ENCODE peak calls at places on chromosomes 11 and 22, in seven cellular contexts. One of them, this sample, is unnamed. For H3K4me1, the result is how much of the 10 kb centered on the place peaks cover.

GRCh38 chr11:82546556-82547162 is 187.0 kb downstream of the FAM181B start:
- DNase-seq in A549: no peak
- DNase-seq in cardiac muscle cell: no peak
- DNase-seq in heart right ventricle: no peak
- DNase-seq in fibroblast of lung: no peak
- DNase-seq in psoas muscle: no peak
- DNase-seq in body of pancreas: no peak
- DNase-seq in this sample: no peak

GRCh38 chr11:10322830-10323792 is 18.2 kb downstream of the ADM start:
- DNase-seq in cardiac muscle cell: peak
- DNase-seq in A549: peak
- DNase-seq in psoas muscle: peak
- DNase-seq in heart right ventricle: no peak
- DNase-seq in body of pancreas: peak
- DNase-seq in fibroblast of lung: peak
- DNase-seq in this sample: no peak

GRCh38 chr11:83294208-83294607 is 8.0 kb upstream of the CCDC90B start:
- DNase-seq in psoas muscle: no peak
- DNase-seq in fibroblast of lung: no peak
- DNase-seq in cardiac muscle cell: no peak
- DNase-seq in A549: no peak
- DNase-seq in body of pancreas: no peak
- DNase-seq in heart right ventricle: no peak
- DNase-seq in this sample: no peak

GRCh38 chr11:33615751-33616150 is 84.9 kb downstream of the C11orf91 start:
- DNase-seq in heart right ventricle: no peak
- DNase-seq in A549: no peak
- DNase-seq in body of pancreas: no peak
- DNase-seq in cardiac muscle cell: no peak
- DNase-seq in fibroblast of lung: no peak
- DNase-seq in psoas muscle: no peak
- DNase-seq in this sample: no peak

GRCh38 chr22:35930933-35931332 is 97.7 kb downstream of the RBFOX2 start:
- DNase-seq in heart right ventricle: no peak
- DNase-seq in fibroblast of lung: peak
- DNase-seq in body of pancreas: peak
- DNase-seq in cardiac muscle cell: peak
- DNase-seq in psoas muscle: no peak
- DNase-seq in A549: peak
- DNase-seq in this sample: no peak

GRCh38 chr11:95330332-95330731 is 99.3 kb upstream of the SESN3 start:
- DNase-seq in heart right ventricle: no peak
- DNase-seq in body of pancreas: no peak
- DNase-seq in fibroblast of lung: no peak
- DNase-seq in psoas muscle: no peak
- DNase-seq in cardiac muscle cell: no peak
- DNase-seq in A549: no peak
- DNase-seq in this sample: no peak

GRCh38 chr22:41578114-41578513 is 11.5 kb downstream of the PMM1 start:
- DNase-seq in heart right ventricle: no peak
- DNase-seq in fibroblast of lung: no peak
- DNase-seq in A549: no peak
- DNase-seq in cardiac muscle cell: no peak
- DNase-seq in psoas muscle: no peak
- DNase-seq in body of pancreas: no peak
- DNase-seq in this sample: no peak

GRCh38 chr22:42022162-42022847 is 23.7 kb downstream of the WBP2NL start:
- DNase-seq in cardiac muscle cell: no peak
- DNase-seq in A549: peak
- DNase-seq in body of pancreas: no peak
- DNase-seq in heart right ventricle: no peak
- DNase-seq in psoas muscle: no peak
- DNase-seq in fibroblast of lung: no peak
- DNase-seq in this sample: no peak

GRCh38 chr22:37267128-37267587 is 15.2 kb upstream of the CYTH4 start:
- DNase-seq in fibroblast of lung: no peak
- DNase-seq in cardiac muscle cell: peak
- DNase-seq in body of pancreas: no peak
- DNase-seq in heart right ventricle: peak
- DNase-seq in psoas muscle: no peak
- DNase-seq in A549: no peak
- DNase-seq in this sample: peak

GRCh38 chr11:77199346-77199745 is 71.3 kb downstream of the MYO7A start:
- DNase-seq in body of pancreas: peak
- DNase-seq in heart right ventricle: no peak
- DNase-seq in psoas muscle: no peak
- DNase-seq in cardiac muscle cell: no peak
- DNase-seq in A549: no peak
- DNase-seq in fibroblast of lung: no peak
- DNase-seq in this sample: no peak

GRCh38 chr22:27270818-27271510 is 530.6 kb downstream of the MN1 start:
- DNase-seq in fibroblast of lung: peak
- DNase-seq in psoas muscle: no peak
- DNase-seq in heart right ventricle: peak
- DNase-seq in A549: no peak
- DNase-seq in cardiac muscle cell: peak
- DNase-seq in body of pancreas: no peak
- DNase-seq in this sample: no peak

GRCh38 chr11:71163371-71163770 is 89.0 kb downstream of the SHANK2 start:
- DNase-seq in body of pancreas: no peak
- DNase-seq in cardiac muscle cell: no peak
- DNase-seq in fibroblast of lung: no peak
- DNase-seq in heart right ventricle: no peak
- DNase-seq in psoas muscle: no peak
- DNase-seq in A549: no peak
- DNase-seq in this sample: no peak

GRCh38 chr11:113176561-113176960 is 137.8 kb upstream of the TTC12 start:
- DNase-seq in cardiac muscle cell: peak
- DNase-seq in fibroblast of lung: peak
- DNase-seq in body of pancreas: no peak
- DNase-seq in heart right ventricle: no peak
- DNase-seq in A549: no peak
- DNase-seq in psoas muscle: no peak
- DNase-seq in this sample: no peak

GRCh38 chr22:31091106-31091975 is 10.2 kb downstream of the SMTN start:
- DNase-seq in body of pancreas: no peak
- DNase-seq in A549: no peak
- DNase-seq in cardiac muscle cell: no peak
- DNase-seq in heart right ventricle: peak
- DNase-seq in psoas muscle: no peak
- DNase-seq in fibroblast of lung: no peak
- DNase-seq in this sample: no peak

DNA sequence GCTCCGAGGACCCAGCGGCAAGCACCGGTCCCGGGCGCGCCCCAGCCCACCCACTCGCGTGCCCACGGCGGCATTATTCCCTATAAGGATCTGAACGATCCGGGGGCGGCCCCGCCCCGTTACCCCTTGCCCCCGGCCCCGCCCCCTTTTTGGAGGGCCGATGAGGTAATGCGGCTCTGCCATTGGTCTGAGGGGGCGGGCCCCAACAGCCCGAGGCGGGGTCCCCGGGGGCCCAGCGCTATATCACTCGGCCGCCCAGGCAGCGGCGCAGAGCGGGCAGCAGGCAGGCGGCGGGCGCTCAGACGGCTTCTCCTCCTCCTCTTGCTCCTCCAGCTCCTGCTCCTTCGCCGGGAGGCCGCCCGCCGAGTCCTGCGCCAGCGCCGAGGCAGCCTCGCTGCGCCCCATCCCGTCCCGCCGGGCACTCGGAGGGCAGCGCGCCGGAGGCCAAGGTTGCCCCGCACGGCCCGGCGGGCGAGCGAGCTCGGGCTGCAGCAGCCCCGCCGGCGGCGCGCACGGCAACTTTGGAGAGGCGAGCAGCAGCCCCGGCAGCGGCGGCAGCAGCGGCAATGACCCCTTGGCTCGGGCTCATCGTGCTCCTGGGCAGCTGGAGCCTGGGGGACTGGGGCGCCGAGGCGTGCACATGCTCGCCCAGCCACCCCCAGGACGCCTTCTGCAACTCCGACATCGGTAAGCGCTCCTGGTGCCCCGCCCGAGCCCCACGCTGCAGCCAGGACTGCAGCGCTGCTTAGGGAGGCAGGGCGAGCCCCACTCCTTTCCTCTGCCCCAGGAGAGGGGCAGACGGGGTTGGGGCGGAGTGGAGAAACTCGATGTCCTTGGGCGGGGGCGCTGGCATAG is at the start of gene TIMP3:
- DNase-seq in A549: peak
- DNase-seq in body of pancreas: peak
- DNase-seq in heart right ventricle: peak
- DNase-seq in fibroblast of lung: peak
- DNase-seq in cardiac muscle cell: peak
- DNase-seq in psoas muscle: peak
- DNase-seq in this sample: no peak
- H3K4me3 ChIP-seq in A549: peak
- H3K4me3 ChIP-seq in body of pancreas: no peak
- H3K4me3 ChIP-seq in heart right ventricle: peak
- H3K4me3 ChIP-seq in fibroblast of lung: peak
- H3K4me3 ChIP-seq in cardiac muscle cell: peak
- H3K4me3 ChIP-seq in psoas muscle: peak
- H3K4me3 ChIP-seq in this sample: no peak

DNA sequence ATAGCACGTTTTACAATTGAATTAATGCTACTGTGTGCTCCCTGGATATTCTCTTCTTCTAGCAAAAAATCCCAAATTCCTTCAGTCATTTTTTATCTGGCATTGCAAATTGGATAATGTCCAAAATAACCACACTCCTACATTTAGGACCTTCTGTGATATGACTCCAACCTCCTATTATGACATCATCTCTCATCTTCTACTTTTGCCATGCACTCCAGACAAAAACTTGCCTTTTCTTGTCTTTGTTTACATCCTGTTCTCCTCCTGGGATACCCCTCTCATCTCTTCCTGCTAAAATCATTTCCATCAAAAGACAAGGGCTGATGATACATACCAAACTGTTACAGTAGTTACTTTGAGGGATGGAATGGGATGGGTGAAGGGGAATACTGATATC is 20.6 kb upstream of the TMEM218 start:
- DNase-seq in psoas muscle: no peak
- DNase-seq in body of pancreas: no peak
- DNase-seq in fibroblast of lung: peak
- DNase-seq in heart right ventricle: no peak
- DNase-seq in cardiac muscle cell: peak
- DNase-seq in A549: no peak
- DNase-seq in this sample: no peak
- TF ChIP-seq CTCF in psoas muscle: no peak
- TF ChIP-seq CTCF in body of pancreas: no peak
- TF ChIP-seq CTCF in fibroblast of lung: no peak
- TF ChIP-seq CTCF in heart right ventricle: no peak
- TF ChIP-seq CTCF in cardiac muscle cell: no peak
- TF ChIP-seq CTCF in A549: no peak
- TF ChIP-seq CTCF in this sample: no peak

GRCh38 chr11:72807789-72808188 is 6.4 kb upstream of the ATG16L2 start:
- DNase-seq in heart right ventricle: no peak
- DNase-seq in psoas muscle: no peak
- DNase-seq in cardiac muscle cell: no peak
- DNase-seq in A549: no peak
- DNase-seq in fibroblast of lung: no peak
- DNase-seq in body of pancreas: no peak
- DNase-seq in this sample: no peak

GRCh38 chr11:72812604-72812967 is 1.6 kb upstream of the ATG16L2 start:
- DNase-seq in heart right ventricle: no peak
- DNase-seq in psoas muscle: no peak
- DNase-seq in cardiac muscle cell: no peak
- DNase-seq in fibroblast of lung: no peak
- DNase-seq in body of pancreas: no peak
- DNase-seq in A549: peak
- DNase-seq in this sample: no peak

GRCh38 chr11:72805214-72805613 is 9.0 kb upstream of the ATG16L2 start:
- DNase-seq in A549: no peak
- DNase-seq in psoas muscle: no peak
- DNase-seq in cardiac muscle cell: no peak
- DNase-seq in body of pancreas: no peak
- DNase-seq in fibroblast of lung: no peak
- DNase-seq in heart right ventricle: no peak
- DNase-seq in this sample: no peak

GRCh38 chr11:72807021-72807693 is 7.1 kb upstream of the ATG16L2 start:
- DNase-seq in A549: peak
- DNase-seq in body of pancreas: no peak
- DNase-seq in psoas muscle: no peak
- DNase-seq in fibroblast of lung: peak
- DNase-seq in heart right ventricle: no peak
- DNase-seq in cardiac muscle cell: peak
- DNase-seq in this sample: no peak

GRCh38 chr11:72808415-72808814 is 5.8 kb upstream of the ATG16L2 start:
- DNase-seq in A549: no peak
- DNase-seq in psoas muscle: no peak
- DNase-seq in heart right ventricle: no peak
- DNase-seq in fibroblast of lung: peak
- DNase-seq in body of pancreas: no peak
- DNase-seq in cardiac muscle cell: no peak
- DNase-seq in this sample: no peak
- H3K4me1 ChIP-seq in A549: under half
- H3K4me1 ChIP-seq in psoas muscle: under half
- H3K4me1 ChIP-seq in heart right ventricle: under half
- H3K4me1 ChIP-seq in fibroblast of lung: under half
- H3K4me1 ChIP-seq in body of pancreas: under half
- H3K4me1 ChIP-seq in cardiac muscle cell: under half
- H3K4me1 ChIP-seq in this sample: under half

GRCh38 chr22:20964799-20965103 is 2.3 kb upstream of the AIFM3 start:
- DNase-seq in psoas muscle: no peak
- DNase-seq in fibroblast of lung: no peak
- DNase-seq in body of pancreas: no peak
- DNase-seq in A549: no peak
- DNase-seq in cardiac muscle cell: no peak
- DNase-seq in heart right ventricle: no peak
- DNase-seq in this sample: no peak
- H3K4me3 ChIP-seq in psoas muscle: peak
- H3K4me3 ChIP-seq in fibroblast of lung: no peak
- H3K4me3 ChIP-seq in body of pancreas: no peak
- H3K4me3 ChIP-seq in A549: no peak
- H3K4me3 ChIP-seq in cardiac muscle cell: peak
- H3K4me3 ChIP-seq in heart right ventricle: no peak
- H3K4me3 ChIP-seq in this sample: peak

DNA sequence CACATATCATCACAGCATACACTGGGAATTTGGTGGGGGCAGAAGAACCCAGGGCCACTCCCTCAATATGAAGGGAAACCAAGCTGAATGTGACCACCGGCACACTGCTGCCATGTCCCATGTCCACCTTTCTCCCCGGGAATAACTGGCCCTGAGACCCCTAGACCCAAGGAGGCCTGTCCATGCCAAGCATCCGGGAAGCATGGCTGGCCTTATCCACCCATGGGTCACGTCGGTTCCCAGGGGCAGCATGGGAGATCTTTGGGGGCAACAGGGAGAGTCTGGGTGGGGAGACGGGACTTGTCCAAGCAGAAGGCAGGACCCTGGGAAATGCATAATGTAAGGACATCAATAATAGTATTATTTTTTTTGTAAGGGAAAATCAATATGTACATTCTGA is 10.4 kb upstream of the MIEF1 start:
- DNase-seq in heart right ventricle: no peak
- DNase-seq in body of pancreas: no peak
- DNase-seq in psoas muscle: no peak
- DNase-seq in cardiac muscle cell: no peak
- DNase-seq in fibroblast of lung: no peak
- DNase-seq in A549: no peak
- DNase-seq in this sample: no peak
- TF ChIP-seq CTCF in heart right ventricle: no peak
- TF ChIP-seq CTCF in body of pancreas: no peak
- TF ChIP-seq CTCF in psoas muscle: no peak
- TF ChIP-seq CTCF in cardiac muscle cell: no peak
- TF ChIP-seq CTCF in fibroblast of lung: no peak
- TF ChIP-seq CTCF in A549: no peak
- TF ChIP-seq CTCF in this sample: no peak

GRCh38 chr22:21679383-21679782 is 13.6 kb downstream of the PPIL2 start:
- DNase-seq in A549: no peak
- DNase-seq in fibroblast of lung: no peak
- DNase-seq in body of pancreas: no peak
- DNase-seq in cardiac muscle cell: no peak
- DNase-seq in psoas muscle: no peak
- DNase-seq in heart right ventricle: no peak
- DNase-seq in this sample: no peak
- H3K4me1 ChIP-seq in A549: under half
- H3K4me1 ChIP-seq in fibroblast of lung: under half
- H3K4me1 ChIP-seq in body of pancreas: under half
- H3K4me1 ChIP-seq in cardiac muscle cell: under half
- H3K4me1 ChIP-seq in psoas muscle: under half
- H3K4me1 ChIP-seq in heart right ventricle: under half
- H3K4me1 ChIP-seq in this sample: under half

This sample was measured in CD8-positive, alpha-beta T cell.